ENCODE peak calls at places on chromosomes 3 and 15, in four cellular contexts. I is PC-3, E is uterus, Q is stomach. J is an unnamed sample. For H3K9me3 and H3K27me3, the result is how much of the 10 kb centered on the place peaks cover.

GRCh38 chr3:194212869-194213320 is 76.9 kb downstream of the HES1 start:
- DNase-seq in E (no peak), Q (no peak), I (no peak), J (no peak)

GRCh38 chr15:67180514-67181191 is 73.8 kb downstream of the AAGAB start:
- DNase-seq in E (no peak), Q (no peak), I (no peak), J (no peak)

GRCh38 chr3:24496529-24497482 is 2.2 kb upstream of the THRB start:
- DNase-seq in Q (peak), E (peak), I (peak), J (peak)

GRCh38 chr3:53278667-53279066 is 22.8 kb upstream of the TKT start:
- DNase-seq in I (no peak), E (no peak), Q (no peak), J (no peak)

GRCh38 chr3:31053299-31053698 is 158.8 kb upstream of the GADL1 start:
- DNase-seq in I (no peak), E (no peak), Q (no peak), J (no peak)

GRCh38 chr3:112627419-112627818 is 13.5 kb downstream of the CCDC80 start:
- DNase-seq in I (no peak), Q (no peak), E (peak), J (no peak)

GRCh38 chr3:150721285-150722130 is 17.8 kb upstream of the ERICH6 start:
- DNase-seq in I (peak), Q (no peak), E (no peak), J (no peak)

GRCh38 chr3:168040624-168041208 is 55.0 kb downstream of the GOLIM4 start:
- DNase-seq in I (peak), E (no peak), Q (no peak), J (no peak)

GRCh38 chr3:28018925-28019718 is 222.3 kb upstream of the CMC1 start:
- DNase-seq in I (peak), E (no peak), Q (no peak), J (no peak)

GRCh38 chr3:14925729-14926591 is 21.4 kb upstream of the NR2C2 start:
- DNase-seq in Q (no peak), E (no peak), I (peak), J (no peak)

GRCh38 chr3:126399348-126399730 is 4.6 kb downstream of the CFAP100 start:
- DNase-seq in I (peak), Q (no peak), E (no peak), J (no peak)

GRCh38 chr15:86595741-86596140 is 516.1 kb downstream of the AGBL1 start:
- DNase-seq in Q (no peak), E (no peak), I (peak), J (no peak)

GRCh38 chr3:178428037-178428436 is 108.2 kb upstream of the KCNMB2 start:
- DNase-seq in E (no peak), I (no peak), Q (no peak), J (no peak)

GRCh38 chr15:69556344-69556743 is 103.7 kb downstream of the RPLP1 start:
- DNase-seq in I (no peak), E (no peak), Q (no peak), J (no peak)

GRCh38 chr3:1183320-1184048 is 90.7 kb downstream of the CNTN6 start:
- DNase-seq in E (no peak), I (no peak), Q (no peak), J (no peak)

GRCh38 chr3:123914829-123915228 is 30.7 kb upstream of the MYLK start:
- DNase-seq in Q (no peak), I (no peak), E (no peak), J (no peak)

GRCh38 chr15:85956515-85957275 is 123.0 kb upstream of the AGBL1 start:
- DNase-seq in Q (no peak), E (no peak), I (no peak), J (no peak)

GRCh38 chr15:90750186-90750585 is 33.0 kb downstream of the BLM start:
- DNase-seq in I (no peak), Q (no peak), E (no peak), J (no peak)

GRCh38 chr15:99085413-99086326 is 19.2 kb upstream of the SYNM start:
- DNase-seq in I (no peak), Q (no peak), E (no peak), J (no peak)

GRCh38 chr15:36484038-36484778 is 95.2 kb upstream of the CDIN1 start:
- DNase-seq in Q (no peak), E (no peak), I (peak), J (no peak)

GRCh38 chr3:105367406-105368213 is 901 bp downstream of the ALCAM start:
- DNase-seq in Q (peak), I (peak), E (peak), J (peak)

GRCh38 chr3:59133350-59133749 is 83.5 kb upstream of the CFAP20DC start:
- DNase-seq in I (no peak), E (no peak), Q (no peak), J (no peak)

GRCh38 chr15:76514292-76514691 is 177.7 kb downstream of the ISL2 start:
- DNase-seq in E (no peak), I (no peak), Q (no peak), J (no peak)

GRCh38 chr3:169661567-169662214 is 1.8 kb downstream of the MECOM start:
- DNase-seq in I (peak), E (no peak), Q (peak), J (no peak)

GRCh38 chr15:67834593-67835348 is 5.1 kb downstream of the RNU6-1 start:
- DNase-seq in E (no peak), I (no peak), Q (no peak), J (no peak)

GRCh38 chr15:26376243-26376642 is 396.6 kb downstream of the GABRB3 start:
- DNase-seq in Q (no peak), I (no peak), E (no peak), J (no peak)

GRCh38 chr15:26378304-26378703 is 394.6 kb downstream of the GABRB3 start:
- DNase-seq in Q (no peak), I (no peak), E (no peak), J (no peak)

GRCh38 chr15:26372712-26373111 is 400.2 kb downstream of the GABRB3 start:
- DNase-seq in E (no peak), I (no peak), Q (no peak), J (no peak)
- H3K9me3 ChIP-seq in E (under half), I (under half), Q (under half), J (under half)

GRCh38 chr15:70561885-70562284 is 201.5 kb downstream of the UACA start:
- DNase-seq in E (no peak), Q (peak), I (no peak), J (no peak)
- H3K27me3 ChIP-seq in E (under half), Q (under half), I (under half), J (under half)

DNA sequence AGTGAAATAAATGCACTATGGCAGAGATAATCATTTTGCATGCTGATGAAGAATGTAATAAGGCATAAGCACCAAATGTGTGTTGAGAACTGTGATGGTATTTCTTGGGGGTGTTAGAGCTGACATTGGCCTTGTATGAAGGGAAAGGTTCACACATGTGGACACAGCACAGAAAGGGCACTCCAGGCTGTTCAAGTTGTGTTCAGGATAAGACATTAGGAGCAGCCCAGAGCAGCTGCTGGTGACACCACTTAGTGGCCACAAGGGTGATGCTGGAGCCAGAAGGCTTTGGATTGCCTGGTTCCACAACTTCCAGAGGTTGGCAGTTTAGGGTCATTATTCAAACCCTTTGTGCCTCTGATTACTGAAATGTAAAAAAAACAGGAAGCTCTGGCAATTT is 155.4 kb downstream of the GOLGA6L6 start:
- DNase-seq in Q (no peak), E (no peak), I (no peak), J (no peak)
- H3K9me3 ChIP-seq in Q (under half), E (under half), I (under half), J (under half)

DNA sequence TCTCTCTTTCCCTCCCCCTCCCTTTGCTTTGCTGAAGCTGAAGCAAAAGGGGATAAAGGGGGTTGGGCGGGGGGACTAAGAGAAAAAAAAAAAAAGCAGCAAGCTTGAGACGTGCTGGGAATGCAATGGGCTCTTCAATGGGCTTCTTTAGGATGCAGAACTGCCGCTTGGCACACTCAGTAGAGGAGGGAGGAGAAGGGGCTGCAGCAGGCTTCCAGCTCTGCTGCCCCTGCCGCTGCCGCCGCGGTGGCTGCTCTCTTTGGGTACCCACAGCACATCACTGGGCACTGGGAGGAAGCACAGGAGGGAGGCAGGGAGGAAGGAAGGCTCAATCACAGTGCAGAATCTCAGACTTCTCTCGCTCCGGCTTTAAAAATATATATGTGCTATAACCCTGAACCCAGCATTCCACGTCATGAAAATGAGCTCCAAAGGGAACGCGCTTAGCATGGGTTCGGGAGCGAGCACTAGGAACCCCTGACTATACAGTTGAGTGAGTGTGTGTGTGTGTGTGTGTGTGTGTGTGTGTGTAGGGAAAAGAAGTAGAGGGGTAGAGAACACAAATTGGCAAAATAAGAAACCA is 3.5 kb downstream of the SLITRK3 start:
- DNase-seq in E (no peak), I (no peak), Q (no peak), J (no peak)
- H3K27me3 ChIP-seq in E (under half), I (under half), Q (under half), J (under half)

GRCh38 chr15:20351448-20351961 is 190.1 kb downstream of the GOLGA6L6 start:
- DNase-seq in Q (peak), I (no peak), E (no peak), J (peak)
- H3K9me3 ChIP-seq in Q (under half), I (under half), E (under half), J (under half)

GRCh38 chr3:94310736-94311135 is 247.9 kb downstream of the NSUN3 start:
- DNase-seq in I (peak), E (no peak), Q (no peak), J (no peak)

GRCh38 chr3:94308767-94309166 is 245.9 kb downstream of the NSUN3 start:
- DNase-seq in E (no peak), Q (no peak), I (no peak), J (no peak)

GRCh38 chr3:94305835-94306685 is 243.2 kb downstream of the NSUN3 start:
- DNase-seq in E (no peak), I (no peak), Q (no peak), J (no peak)

GRCh38 chr3:94304953-94305352 is 242.1 kb downstream of the NSUN3 start:
- DNase-seq in Q (no peak), E (no peak), I (no peak), J (no peak)

DNA sequence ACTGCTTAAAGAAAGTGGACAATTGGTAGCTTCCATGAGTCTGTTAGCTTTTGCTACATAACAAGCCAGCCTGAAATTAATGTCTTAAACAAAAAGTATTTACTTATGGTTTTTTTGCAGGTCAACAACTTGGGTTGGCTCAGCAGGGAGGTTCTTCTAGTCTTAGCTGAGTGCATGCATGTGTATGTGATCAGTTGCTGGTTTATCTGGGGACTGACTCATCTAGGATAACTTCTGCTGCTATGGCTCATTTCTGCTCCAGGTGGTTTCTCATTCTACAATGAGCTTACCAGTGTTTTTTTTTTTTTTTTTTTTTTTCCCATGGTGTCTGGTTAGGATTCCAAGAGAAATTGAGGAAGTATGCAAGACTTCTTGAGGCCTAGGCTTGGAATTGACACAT is 244.7 kb downstream of the NSUN3 start:
- DNase-seq in Q (no peak), I (no peak), E (no peak), J (no peak)
- H3K27me3 ChIP-seq in Q (under half), I (under half), E (under half), J (under half)

GRCh38 chr3:42906905-42907183 is 902 bp downstream of the ZNF662 start:
- DNase-seq in I (no peak), Q (no peak), E (no peak), J (no peak)

GRCh38 chr3:42904076-42904475 is 1.9 kb upstream of the ZNF662 start:
- DNase-seq in Q (no peak), E (no peak), I (no peak), J (no peak)

GRCh38 chr3:42908675-42909074 is 2.7 kb downstream of the ZNF662 start:
- DNase-seq in Q (no peak), E (no peak), I (no peak), J (no peak)

GRCh38 chr3:42906085-42906904 is at the start of gene ZNF662:
- DNase-seq in I (no peak), Q (peak), E (peak), J (peak)

DNA sequence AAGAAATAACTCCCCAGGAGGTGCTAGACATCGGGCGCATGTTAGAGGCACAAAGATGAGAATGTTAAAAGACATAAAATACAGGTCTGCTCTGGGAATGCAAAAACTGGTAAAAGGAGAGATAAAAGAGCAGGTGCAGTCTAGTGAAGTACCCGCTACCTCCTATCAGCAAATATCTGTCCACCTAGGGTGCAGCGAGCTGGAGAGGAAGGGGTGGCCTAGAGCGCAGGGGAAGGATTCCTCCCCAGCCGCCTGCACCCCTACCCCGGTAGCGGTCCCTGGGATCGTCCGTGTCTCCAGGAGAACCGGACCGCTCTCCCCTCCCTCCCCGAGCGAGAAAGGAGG is 230 bp upstream of the ZNF662 start:
- DNase-seq in Q (no peak), I (no peak), E (no peak), J (no peak)
- H3K9me3 ChIP-seq in Q (under half), I (under half), E (under half), J (under half)

DNA sequence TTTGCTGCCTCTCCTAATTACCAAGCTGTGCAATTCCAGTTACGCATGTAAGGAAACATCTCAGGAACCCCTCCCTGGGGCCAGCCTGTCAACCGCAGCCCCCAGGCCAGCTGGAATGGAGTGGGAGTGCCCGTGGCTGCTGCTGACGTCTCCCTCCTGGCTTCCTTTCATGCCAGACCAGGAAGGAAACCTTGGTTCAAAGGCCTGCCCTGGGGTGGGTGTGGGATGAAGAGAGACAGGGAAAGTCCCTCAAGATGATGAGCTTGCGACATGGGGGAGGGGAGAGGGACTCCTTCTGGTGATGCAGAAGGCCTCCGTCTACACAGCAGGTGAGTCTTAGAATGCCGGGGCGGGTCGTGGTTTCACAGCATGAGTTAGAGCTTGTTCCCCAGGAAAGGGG is 11.4 kb upstream of the CYP11A1 start:
- DNase-seq in Q (no peak), E (no peak), I (no peak), J (no peak)
- H3K27me3 ChIP-seq in Q (under half), E (under half), I (under half), J (under half)

GRCh38 chr15:25054943-25055342 is 100.2 kb downstream of the SNRPN start:
- DNase-seq in Q (no peak), I (no peak), E (no peak), J (no peak)

GRCh38 chr15:25057574-25057973 is 102.8 kb downstream of the SNRPN start:
- DNase-seq in I (no peak), Q (peak), E (peak), J (no peak)

GRCh38 chr15:25058080-25058785 is 103.4 kb downstream of the SNRPN start:
- DNase-seq in I (no peak), Q (peak), E (peak), J (no peak)

GRCh38 chr15:25055356-25056068 is 100.7 kb downstream of the SNRPN start:
- DNase-seq in E (peak), Q (peak), I (no peak), J (peak)

GRCh38 chr15:25056484-25057429 is 102.0 kb downstream of the SNRPN start:
- DNase-seq in Q (peak), I (no peak), E (peak), J (no peak)
- H3K9me3 ChIP-seq in Q (half or more), I (half or more), E (half or more), J (under half)

DNA sequence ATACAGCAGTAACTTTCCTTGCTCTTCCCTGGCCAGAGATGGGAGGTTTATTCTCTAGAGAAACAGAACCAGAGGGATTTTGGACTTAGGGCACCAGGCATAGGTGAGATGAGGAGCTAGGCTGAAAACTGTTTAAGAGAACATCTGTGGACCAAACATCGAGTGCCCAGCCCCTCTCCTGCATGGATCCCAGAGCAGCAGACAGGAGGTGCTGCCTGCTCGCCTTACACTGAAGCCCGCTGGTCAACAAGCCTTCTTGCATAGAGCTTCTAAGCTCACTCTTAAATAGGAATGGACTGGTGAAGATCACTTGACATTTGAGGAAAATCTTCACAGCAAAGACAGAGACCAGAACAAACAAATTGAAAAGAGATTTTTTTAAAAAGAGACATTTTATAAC is 41.2 kb downstream of the PARP15 start:
- DNase-seq in I (no peak), Q (no peak), E (no peak), J (no peak)
- H3K27me3 ChIP-seq in I (under half), Q (under half), E (under half), J (under half)